ENCODE peak calls at places on chromosomes 3 and 15, in nine cellular contexts. U, Z, O, A, E, L, W, M and P are unnamed samples.

GRCh38 chr3:54600441-54601204 is 327.2 kb downstream of the LRTM1 start:
- DNase-seq in A (no peak), O (no peak), U (peak), E (no peak), W (no peak), M (no peak), Z (no peak), L (no peak), P (no peak)

GRCh38 chr3:32614956-32615355 is 44.3 kb upstream of the DYNC1LI1 start:
- DNase-seq in E (no peak), M (peak), U (no peak), L (no peak), A (peak), Z (no peak), O (no peak), W (no peak), P (no peak)

GRCh38 chr3:134650431-134651346 is at the start of gene KY:
- DNase-seq in M (no peak), U (peak), E (no peak), A (no peak), O (no peak), Z (peak), L (no peak), W (no peak), P (no peak)

GRCh38 chr3:179438836-179439235 is 12.4 kb downstream of the GNB4 start:
- DNase-seq in W (no peak), U (peak), A (no peak), L (peak), O (no peak), Z (no peak), E (peak), M (no peak), P (no peak)

GRCh38 chr3:161851941-161852566 is 355.4 kb downstream of the OTOL1 start:
- DNase-seq in O (no peak), E (peak), U (peak), Z (no peak), A (no peak), M (peak), L (peak), W (peak), P (peak)

GRCh38 chr3:138092023-138092422 is 23.4 kb downstream of the DZIP1L start:
- DNase-seq in W (no peak), Z (no peak), E (no peak), U (no peak), A (no peak), M (no peak), L (no peak), O (no peak), P (no peak)

GRCh38 chr3:142888484-142889262 is at the start of gene PCOLCE2:
- DNase-seq in Z (peak), M (no peak), L (no peak), U (peak), W (peak), A (no peak), E (peak), O (no peak), P (no peak)

GRCh38 chr15:56719774-56720555 is 13.3 kb downstream of the ZNF280D start:
- DNase-seq in O (no peak), M (no peak), L (peak), E (no peak), W (no peak), U (no peak), Z (no peak), A (no peak), P (no peak)

GRCh38 chr3:112042842-112043280 is 8.3 kb downstream of the TMPRSS7 start:
- DNase-seq in E (no peak), O (no peak), U (no peak), Z (no peak), A (no peak), L (no peak), M (no peak), W (no peak), P (no peak)

GRCh38 chr15:77414781-77415442 is 5.0 kb downstream of the PEAK1 start:
- DNase-seq in L (no peak), O (no peak), M (no peak), U (no peak), W (no peak), A (no peak), E (no peak), Z (no peak), P (no peak)

GRCh38 chr15:90869601-90870353 is 1.4 kb downstream of the FURIN start:
- DNase-seq in U (peak), A (no peak), M (no peak), E (peak), Z (peak), O (peak), L (peak), W (no peak), P (no peak)

GRCh38 chr3:13853978-13854296 is 25.9 kb downstream of the WNT7A start:
- DNase-seq in O (no peak), U (peak), A (no peak), L (no peak), W (no peak), Z (no peak), E (no peak), M (no peak), P (peak)

GRCh38 chr3:49868951-49869454 is 703 bp downstream of the CAMKV start:
- DNase-seq in U (peak), W (no peak), A (no peak), L (no peak), Z (no peak), E (no peak), M (no peak), O (no peak), P (no peak)

GRCh38 chr3:153379516-153379915 is 217.5 kb downstream of the RAP2B start:
- DNase-seq in A (no peak), U (no peak), M (no peak), O (no peak), W (no peak), L (no peak), E (no peak), Z (no peak), P (no peak)

GRCh38 chr3:111737056-111737711 is 121.9 kb upstream of the PHLDB2 start:
- DNase-seq in W (no peak), O (no peak), E (no peak), L (no peak), M (no peak), Z (peak), A (no peak), U (no peak), P (no peak)

GRCh38 chr15:59268199-59268979 is 61.7 kb downstream of the LDHAL6B start:
- DNase-seq in U (no peak), Z (no peak), O (no peak), M (no peak), A (no peak), W (no peak), E (no peak), L (no peak), P (no peak)

GRCh38 chr3:182620715-182621434 is 172.4 kb upstream of the ATP11B start:
- DNase-seq in Z (no peak), U (no peak), A (no peak), W (no peak), M (no peak), O (no peak), L (no peak), E (no peak), P (no peak)

GRCh38 chr3:144552642-144553041 is 581.0 kb downstream of the DIPK2A start:
- DNase-seq in E (no peak), A (no peak), U (no peak), M (no peak), Z (no peak), L (no peak), O (no peak), W (no peak), P (no peak)

GRCh38 chr3:197592361-197593045 is 36.7 kb upstream of the BDH1 start:
- DNase-seq in O (no peak), A (no peak), Z (no peak), W (no peak), M (no peak), L (no peak), U (no peak), E (no peak), P (no peak)

GRCh38 chr15:86164222-86164898 is 84.7 kb downstream of the AGBL1 start:
- DNase-seq in M (no peak), A (no peak), E (no peak), L (no peak), O (no peak), U (no peak), Z (no peak), W (no peak), P (no peak)

GRCh38 chr3:128060473-128061381 is 8.5 kb downstream of the SEC61A1 start:
- DNase-seq in A (peak), E (no peak), M (peak), W (no peak), O (no peak), U (peak), Z (no peak), L (no peak), P (no peak)

GRCh38 chr3:155031191-155031590 is 48.9 kb upstream of the MME start:
- DNase-seq in Z (no peak), M (no peak), W (no peak), E (no peak), U (no peak), O (no peak), A (no peak), L (no peak), P (no peak)

GRCh38 chr3:161770532-161771386 is 274.2 kb downstream of the OTOL1 start:
- DNase-seq in A (no peak), E (peak), W (no peak), U (no peak), L (no peak), M (no peak), O (no peak), Z (no peak), P (no peak)

GRCh38 chr3:114706591-114707224 is 412.9 kb downstream of the TIGIT start:
- DNase-seq in Z (no peak), E (peak), M (peak), A (no peak), U (peak), W (no peak), O (no peak), L (no peak), P (no peak)

GRCh38 chr15:82680200-82681102 is 29.2 kb downstream of the AP3B2 start:
- DNase-seq in Z (no peak), M (no peak), E (peak), W (peak), A (no peak), L (peak), U (peak), O (no peak), P (no peak)

GRCh38 chr15:58146734-58147133 is 8.6 kb downstream of the AQP9 start:
- DNase-seq in O (no peak), U (no peak), L (no peak), E (no peak), Z (no peak), A (no peak), W (no peak), M (no peak), P (peak)

GRCh38 chr3:49022751-49023171 is 840 bp downstream of the NDUFAF3 start:
- DNase-seq in O (no peak), A (no peak), W (no peak), Z (no peak), M (no peak), L (peak), U (peak), E (peak), P (no peak)

GRCh38 chr3:192916455-192917257 is 1.0 kb downstream of the MB21D2 start:
- DNase-seq in E (peak), U (peak), W (no peak), M (no peak), A (no peak), O (no peak), Z (peak), L (no peak), P (no peak)

GRCh38 chr3:174955513-174956001 is 96.4 kb downstream of the NAALADL2 start:
- DNase-seq in O (no peak), M (no peak), W (no peak), L (no peak), Z (no peak), A (no peak), U (no peak), E (no peak), P (no peak)

GRCh38 chr15:49831206-49831965 is 210.5 kb downstream of the DTWD1 start:
- DNase-seq in Z (peak), L (no peak), M (no peak), U (no peak), A (peak), E (no peak), O (no peak), W (no peak), P (no peak)

GRCh38 chr3:171428321-171428787 is 31.9 kb downstream of the TNIK start:
- DNase-seq in L (no peak), U (peak), O (no peak), W (no peak), A (no peak), Z (no peak), E (no peak), M (no peak), P (no peak)

GRCh38 chr3:16917256-16917935 is 32.6 kb downstream of the PLCL2 start:
- DNase-seq in E (no peak), Z (no peak), M (no peak), W (no peak), U (no peak), A (no peak), L (no peak), O (no peak), P (no peak)

GRCh38 chr3:188706176-188706575 is 465.6 kb upstream of the TPRG1 start:
- DNase-seq in O (no peak), M (no peak), W (no peak), A (no peak), E (no peak), Z (no peak), L (no peak), U (no peak), P (no peak)

GRCh38 chr15:31391687-31392671 is 65.3 kb downstream of the KLF13 start:
- DNase-seq in Z (peak), U (peak), L (peak), E (peak), O (peak), A (peak), M (peak), W (peak), P (peak)

GRCh38 chr3:39216176-39216790 is 23.9 kb upstream of the XIRP1 start:
- DNase-seq in M (no peak), A (no peak), W (no peak), Z (no peak), L (peak), U (no peak), O (no peak), E (peak), P (no peak)

GRCh38 chr3:132443421-132443820 is 26.1 kb downstream of the DNAJC13 start:
- DNase-seq in A (no peak), L (no peak), E (no peak), Z (no peak), U (no peak), M (no peak), W (no peak), O (no peak), P (no peak)

GRCh38 chr15:79337591-79337990 is 26.7 kb downstream of the TMED3 start:
- DNase-seq in O (no peak), L (no peak), Z (no peak), W (no peak), A (no peak), M (no peak), E (no peak), U (no peak), P (no peak)

GRCh38 chr3:110391045-110391444 is 680.6 kb upstream of the NECTIN3 start:
- DNase-seq in W (no peak), O (no peak), U (no peak), Z (no peak), E (no peak), M (no peak), L (no peak), A (no peak), P (no peak)
- H3K4me3 ChIP-seq in W (no peak), O (no peak), U (no peak), Z (no peak), E (no peak), M (no peak), L (no peak), A (no peak), P (no peak)

DNA sequence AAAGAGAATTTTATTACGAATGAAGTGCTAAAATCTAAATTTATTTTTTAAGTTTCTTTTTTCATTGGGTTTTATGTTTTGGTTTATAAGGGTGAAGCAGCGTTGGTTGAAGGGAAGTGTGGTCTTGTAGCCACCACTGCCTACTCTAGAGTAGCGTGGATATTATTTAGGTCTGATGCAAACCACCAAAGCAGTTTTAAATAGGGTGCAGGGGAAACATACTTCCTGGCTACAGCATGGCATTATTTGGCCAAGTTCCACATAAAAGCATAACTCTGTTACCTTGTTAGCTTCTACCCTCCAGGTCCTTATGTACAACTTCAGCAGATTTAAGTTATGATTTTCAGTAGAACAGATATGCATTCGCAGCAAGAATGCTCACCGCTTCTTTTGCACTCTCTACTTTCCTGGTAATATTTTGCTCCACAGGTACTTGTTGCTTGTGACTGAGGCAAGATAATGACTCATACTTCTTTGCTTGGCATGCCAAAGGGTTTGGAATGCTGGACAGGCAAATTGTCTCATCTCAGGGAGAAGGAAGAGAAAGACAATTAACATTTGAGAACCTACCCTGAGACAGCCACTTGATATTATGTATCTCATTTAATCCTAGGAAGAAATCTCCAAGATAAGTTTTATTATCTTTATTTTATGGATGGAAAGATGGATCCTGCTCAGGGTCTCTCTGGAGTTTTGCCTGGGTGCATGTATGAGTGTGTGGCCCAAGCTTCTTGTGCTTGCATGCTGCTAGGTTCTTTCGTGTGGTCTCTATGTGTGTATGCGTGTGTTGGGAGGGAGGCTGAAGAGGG is 5.4 kb downstream of the TGFBR2 start:
- DNase-seq in W (no peak), E (no peak), M (no peak), A (no peak), Z (no peak), O (no peak), U (no peak), L (peak), P (no peak)
- H3K4me3 ChIP-seq in W (peak), E (no peak), M (no peak), A (no peak), Z (peak), O (peak), U (no peak), L (peak), P (no peak)

GRCh38 chr15:55322452-55322851 is 3.4 kb downstream of the PIGB start:
- DNase-seq in U (no peak), M (no peak), W (no peak), A (no peak), Z (no peak), L (no peak), E (no peak), O (no peak), P (no peak)

GRCh38 chr15:55318588-55319494 is at the start of the genes PIGB and PIGBOS1:
- DNase-seq in M (peak), L (peak), U (peak), E (peak), Z (peak), W (peak), A (peak), O (peak), P (peak)

GRCh38 chr15:55319537-55320325 is 709 bp downstream of the PIGB start:
- DNase-seq in W (no peak), E (peak), L (peak), Z (no peak), A (no peak), U (no peak), O (no peak), M (no peak), P (no peak)

GRCh38 chr15:55320963-55321362 is 1.9 kb downstream of the PIGB start:
- DNase-seq in Z (no peak), O (no peak), W (no peak), M (no peak), U (no peak), E (no peak), L (no peak), A (no peak), P (no peak)
- H3K4me3 ChIP-seq in Z (no peak), O (no peak), W (no peak), M (no peak), U (no peak), E (no peak), L (peak), A (no peak), P (no peak)

GRCh38 chr15:88802250-88802990 is 816 bp upstream of the ACAN start:
- DNase-seq in E (no peak), L (no peak), U (no peak), M (no peak), W (no peak), A (no peak), Z (no peak), O (no peak), P (no peak)

GRCh38 chr15:88803241-88803919 is at the start of gene ACAN:
- DNase-seq in M (no peak), W (no peak), O (no peak), Z (no peak), E (no peak), U (peak), L (no peak), A (no peak), P (no peak)

GRCh38 chr15:88803920-88804247 is 648 bp downstream of the ACAN start:
- DNase-seq in O (no peak), L (no peak), W (no peak), E (no peak), A (no peak), M (no peak), Z (no peak), U (no peak), P (no peak)

GRCh38 chr15:88804257-88804656 is 1.0 kb downstream of the ACAN start:
- DNase-seq in W (no peak), L (no peak), Z (no peak), O (no peak), E (no peak), U (no peak), A (no peak), M (no peak), P (no peak)

DNA sequence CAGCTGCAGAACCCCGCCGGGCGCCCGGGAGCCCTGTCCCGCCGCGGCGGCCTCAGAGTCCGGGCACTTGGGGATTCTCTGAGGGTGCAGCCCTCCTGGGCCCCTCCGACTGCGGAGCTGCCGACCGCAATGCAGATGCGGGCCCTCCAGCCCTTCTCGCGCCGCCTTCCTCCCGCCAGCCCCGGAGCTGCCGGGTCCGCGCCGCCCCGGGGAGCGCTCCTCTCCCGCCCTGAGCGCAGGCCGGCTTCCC is 320 bp upstream of the ACAN start:
- DNase-seq in U (no peak), L (no peak), W (no peak), A (no peak), O (no peak), E (no peak), M (no peak), Z (no peak), P (no peak)
- H3K4me3 ChIP-seq in U (peak), L (no peak), W (no peak), A (peak), O (peak), E (no peak), M (no peak), Z (peak), P (no peak)

DNA sequence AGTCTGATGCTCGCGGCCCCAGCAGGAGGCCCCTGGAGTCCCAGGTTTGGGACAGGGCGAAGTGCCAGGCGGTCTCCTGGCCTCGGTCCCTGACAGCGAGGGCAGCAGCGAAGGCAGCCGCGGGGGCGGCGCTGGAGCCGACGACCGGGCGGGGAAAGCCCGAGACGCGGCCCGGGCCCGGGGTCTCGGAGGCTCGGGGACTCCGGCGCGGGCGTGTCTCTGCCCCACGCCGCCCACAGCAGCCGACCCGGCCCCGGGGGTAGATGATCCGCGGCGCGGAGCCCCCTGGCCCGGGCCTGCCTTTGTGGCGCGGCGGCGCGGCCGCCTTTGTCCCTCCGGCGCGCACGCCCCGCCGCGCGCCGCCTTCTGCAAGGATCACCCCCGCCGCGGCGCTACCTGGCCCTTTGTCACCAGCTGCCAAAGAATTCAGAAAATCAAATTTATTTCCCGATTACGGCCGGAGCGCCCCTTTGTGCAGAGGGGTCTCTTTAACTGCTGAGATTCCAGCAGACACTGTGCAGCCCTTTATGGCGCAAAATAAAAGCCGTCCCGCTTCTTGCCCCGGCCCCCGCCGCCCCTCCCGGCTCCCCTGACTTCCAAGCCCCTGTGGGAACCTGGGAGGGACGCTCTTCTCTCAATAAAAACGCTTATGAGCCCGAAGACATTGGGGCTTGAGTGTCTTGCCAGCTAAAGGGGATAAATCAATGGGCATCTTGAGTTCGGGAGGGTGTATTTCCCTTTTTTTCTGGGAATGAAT is 68.3 kb downstream of the HES1 start:
- DNase-seq in A (no peak), W (no peak), M (no peak), Z (no peak), L (no peak), U (peak), E (no peak), O (no peak), P (no peak)
- H3K4me3 ChIP-seq in A (no peak), W (peak), M (no peak), Z (peak), L (no peak), U (peak), E (no peak), O (peak), P (peak)

GRCh38 chr3:170421147-170421641 is 2.5 kb downstream of the CLDN11 start:
- DNase-seq in A (no peak), L (no peak), E (no peak), U (peak), M (no peak), W (no peak), Z (peak), O (no peak), P (no peak)
- H3K4me3 ChIP-seq in A (no peak), L (no peak), E (no peak), U (no peak), M (peak), W (no peak), Z (peak), O (no peak), P (no peak)